ENCODE peak calls at places on chromosomes 2 and 18, in four cellular contexts. P, K, U and Y are unnamed samples.

GRCh38 chr2:98298685-98299180 is 47.5 kb upstream of the CNGA3 start:
- DNase-seq in U (no peak), P (no peak), K (no peak), Y (no peak)

GRCh38 chr18:50125456-50125855 is 69.5 kb downstream of the MYO5B start:
- DNase-seq in P (no peak), U (no peak), K (no peak), Y (no peak)

GRCh38 chr18:42392416-42392815 is 437.4 kb downstream of the PIK3C3 start:
- DNase-seq in P (no peak), U (no peak), K (no peak), Y (no peak)

GRCh38 chr18:46152808-46153617 is 48.8 kb downstream of the HAUS1 start:
- DNase-seq in P (no peak), K (no peak), U (peak), Y (no peak)

GRCh38 chr2:167188596-167188967 is 300.3 kb downstream of the XIRP2 start:
- DNase-seq in P (no peak), K (no peak), U (no peak), Y (no peak)

GRCh38 chr2:59733970-59734369 is 819.5 kb downstream of the BCL11A start:
- DNase-seq in K (no peak), P (no peak), U (no peak), Y (no peak)

GRCh38 chr2:10495311-10495987 is 47.3 kb upstream of the ODC1 start:
- DNase-seq in K (no peak), P (no peak), U (no peak), Y (no peak)

GRCh38 chr2:38212312-38212711 is 136.4 kb upstream of the CYP1B1 start:
- DNase-seq in K (no peak), P (no peak), U (no peak), Y (no peak)

GRCh38 chr2:121530210-121530562 is 494 bp upstream of the RNU4ATAC start:
- DNase-seq in K (no peak), U (peak), P (no peak), Y (no peak)

GRCh38 chr2:188050716-188051115 is 241.0 kb upstream of the GULP1 start:
- DNase-seq in P (no peak), U (peak), K (no peak), Y (no peak)

GRCh38 chr2:42328148-42328833 is 32.7 kb downstream of the COX7A2L start:
- DNase-seq in P (peak), U (peak), K (no peak), Y (peak)